ENCODE peak calls at places on chromosomes 13 and 19, in five cellular contexts. U is IMR-90, W is H1, J is mesenchymal stem cell, A is trophoblast cell. T is an unnamed sample.
A peak's percentile ranks its signal among the peaks of the same experiment; 100 is the strongest.

GRCh38 chr19:17243854-17244617 is 1.7 kb downstream of the NR2F6 start:
- DNase-seq in A (peak; percentile 58), U (peak; percentile 20), W (peak; percentile 71), J (peak; percentile 54), T (no peak)

GRCh38 chr13:85137516-85137915 is 661.7 kb downstream of the SLITRK6 start:
- DNase-seq in A (no peak), W (no peak), U (no peak), J (peak; percentile 20), T (no peak)

GRCh38 chr19:13984875-13985741 is 21.0 kb downstream of the RFX1 start:
- DNase-seq in U (no peak), W (no peak), J (no peak), A (no peak), T (no peak)

GRCh38 chr19:38047048-38047435 is 140.0 kb downstream of the SIPA1L3 start:
- DNase-seq in W (no peak), U (no peak), A (no peak), J (no peak), T (no peak)

GRCh38 chr13:31588331-31588730 is 151.0 kb upstream of the RXFP2 start:
- DNase-seq in U (no peak), J (no peak), W (no peak), A (no peak), T (no peak)

GRCh38 chr19:2039959-2040646 is 10.9 kb downstream of the MKNK2 start:
- DNase-seq in J (no peak), W (no peak), A (no peak), U (no peak), T (no peak)

GRCh38 chr19:16382775-16383543 is 58.3 kb downstream of the KLF2 start:
- DNase-seq in U (peak; percentile 85), W (peak; percentile 91), A (peak; percentile 80), J (peak; percentile 83), T (peak; percentile 58)

GRCh38 chr19:57056972-57057371 is 62.8 kb upstream of the USP29 start:
- DNase-seq in U (peak; percentile 11), W (no peak), J (no peak), A (no peak), T (no peak)

GRCh38 chr19:48530044-48530720 is 18.5 kb upstream of the LMTK3 start:
- DNase-seq in W (no peak), A (no peak), U (no peak), J (no peak), T (no peak)

GRCh38 chr19:31586282-31586681 is 237.0 kb upstream of the TSHZ3 start:
- DNase-seq in W (no peak), A (peak; percentile 2), J (peak; percentile 95), U (peak; percentile 62), T (no peak)

GRCh38 chr19:3604987-3605343 is 1.7 kb downstream of the TBXA2R start:
- DNase-seq in W (no peak), J (no peak), A (no peak), U (no peak), T (no peak)

GRCh38 chr13:91652389-91652788 is 254.0 kb downstream of the GPC5 start:
- DNase-seq in W (no peak), J (no peak), U (peak; percentile 28), A (no peak), T (no peak)

GRCh38 chr13:98890920-98891319 is 86.9 kb downstream of the DOCK9 start:
- DNase-seq in U (no peak), A (no peak), W (no peak), J (no peak), T (no peak)

DNA sequence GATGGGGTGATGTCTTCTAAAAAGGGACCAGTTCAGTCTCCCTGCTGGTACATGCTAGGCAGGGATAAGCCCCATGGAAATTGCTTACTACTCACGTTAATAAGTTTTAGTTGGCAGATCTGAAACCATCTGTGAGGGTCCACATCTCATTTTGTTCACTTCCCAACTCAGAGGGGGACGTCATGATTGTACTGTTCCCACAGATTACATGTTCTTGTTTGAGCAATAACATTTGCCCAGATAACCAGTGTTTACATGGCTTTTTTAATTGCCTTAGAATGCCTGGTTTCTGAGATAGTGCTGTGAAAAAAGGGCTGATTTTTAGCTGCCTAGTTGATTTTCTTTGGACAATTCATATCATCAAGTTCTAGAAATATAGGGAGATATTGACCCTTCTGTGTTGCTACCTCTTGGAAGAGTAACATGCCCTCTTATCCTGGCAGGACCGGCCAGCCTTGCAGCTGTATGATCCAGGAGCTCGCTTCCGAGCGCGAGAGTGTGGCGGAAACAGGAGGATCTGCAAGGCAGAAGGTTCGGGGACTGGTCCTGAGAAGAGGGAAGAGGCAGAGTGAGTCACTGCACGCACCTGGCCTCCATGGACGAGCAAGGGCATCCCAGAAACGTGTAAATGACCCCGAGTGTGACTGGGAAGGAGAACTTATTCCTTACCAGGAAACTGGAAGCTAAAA is 9.8 kb upstream of the CHAMP1 start:
- DNase-seq in W (no peak), U (no peak), J (no peak), A (no peak), T (no peak)
- H4K91ac ChIP-seq in W (no peak overlapping the region), U (no peak overlapping the region), J (no peak overlapping the region), A (no peak overlapping the region), T (no peak overlapping the region)

GRCh38 chr19:45323671-45324081 is 1.0 kb upstream of the CKM start:
- DNase-seq in U (no peak), A (no peak), W (peak; percentile 68), J (no peak), T (no peak)

GRCh38 chr19:45322744-45323281 is at the start of gene CKM:
- DNase-seq in W (no peak), A (no peak), J (no peak), U (no peak), T (no peak)

GRCh38 chr19:45321848-45322247 is 827 bp downstream of the CKM start:
- DNase-seq in U (no peak), J (no peak), W (no peak), A (no peak), T (no peak)

GRCh38 chr19:45322311-45322710 is 364 bp downstream of the CKM start:
- DNase-seq in U (no peak), J (no peak), W (no peak), A (no peak), T (no peak)

GRCh38 chr19:45320997-45321775 is 1.5 kb downstream of the CKM start:
- DNase-seq in A (no peak), J (no peak), W (no peak), U (no peak), T (no peak)
- H3K4me3 ChIP-seq in A (no peak overlapping the region), J (no peak overlapping the region), W (no peak overlapping the region), U (no peak overlapping the region), T (no peak overlapping the region)

GRCh38 chr13:114116734-114117133 is 15.7 kb downstream of the RASA3 start:
- DNase-seq in J (no peak), A (no peak), U (no peak), W (no peak), T (no peak)

GRCh38 chr13:114118763-114119123 is 13.7 kb downstream of the RASA3 start:
- DNase-seq in J (peak; percentile 86), U (peak; percentile 74), A (no peak), W (no peak), T (no peak)

GRCh38 chr13:114119196-114119595 is 13.2 kb downstream of the RASA3 start:
- DNase-seq in J (peak; percentile 99), A (no peak), W (no peak), U (peak; percentile 95), T (no peak)

GRCh38 chr13:114115796-114116195 is 16.6 kb downstream of the RASA3 start:
- DNase-seq in J (no peak), U (no peak), W (no peak), A (no peak), T (no peak)

GRCh38 chr13:114118086-114118762 is 14.2 kb downstream of the RASA3 start:
- DNase-seq in J (peak; percentile 39), U (no peak), W (no peak), A (no peak), T (no peak)
- H4K91ac ChIP-seq in J (peak overlapping the region; percentile 100), U (peak overlapping the region; percentile 96), W (peak overlapping the region; percentile 52), A (peak overlapping the region; percentile 78), T (no peak overlapping the region)

GRCh38 chr13:37598572-37598971 is at the start of gene POSTN:
- DNase-seq in U (peak; percentile 49), J (peak; percentile 25), A (no peak), W (no peak), T (no peak)
- H3K4me3 ChIP-seq in U (peak within 1 kb of the TSS; percentile 20), J (peak within 1 kb of the TSS; percentile 45), A (no peak within 1 kb of the TSS), W (no peak within 1 kb of the TSS), T (no peak within 1 kb of the TSS)

GRCh38 chr19:49814010-49814409 is 918 bp upstream of the FUZ start:
- DNase-seq in W (no peak), A (peak; percentile 55), U (no peak), J (no peak), T (no peak)
- H4K91ac ChIP-seq in W (no peak overlapping the region), A (no peak overlapping the region), U (no peak overlapping the region), J (no peak overlapping the region), T (no peak overlapping the region)

GRCh38 chr13:49064459-49064858 is 88.7 kb downstream of the FNDC3A start:
- DNase-seq in A (peak; percentile 39), U (no peak), W (no peak), J (no peak), T (no peak)
- H3K4me3 ChIP-seq in A (no peak overlapping the region), U (no peak overlapping the region), W (no peak overlapping the region), J (no peak overlapping the region), T (no peak overlapping the region)

GRCh38 chr19:51000426-51000825 is 978 bp downstream of the KLK8 start:
- DNase-seq in J (no peak), A (no peak), U (no peak), W (no peak), T (no peak)
- H4K91ac ChIP-seq in J (no peak overlapping the region), A (no peak overlapping the region), U (no peak overlapping the region), W (peak overlapping the region; percentile 69), T (no peak overlapping the region)

GRCh38 chr13:44855860-44856259 is 133.4 kb downstream of the NUFIP1 start:
- DNase-seq in J (no peak), A (no peak), U (no peak), W (no peak), T (no peak)
- H3K4me3 ChIP-seq in J (no peak overlapping the region), A (no peak overlapping the region), U (no peak overlapping the region), W (no peak overlapping the region), T (no peak overlapping the region)

GRCh38 chr13:26718146-26718545 is 42.4 kb downstream of the GPR12 start:
- DNase-seq in A (no peak), J (no peak), U (no peak), W (no peak), T (no peak)
- H4K91ac ChIP-seq in A (no peak overlapping the region), J (no peak overlapping the region), U (no peak overlapping the region), W (no peak overlapping the region), T (no peak overlapping the region)